ENCODE peak calls at places on chromosome 10, in five cellular contexts. X is GM23248, Y is mesenchymal stem cell, T is right lobe of liver, A is endodermal cell. I is an unnamed sample.

GRCh38 chr10:97687785-97688781 is 1.0 kb upstream of the AVPI1 start:
- DNase-seq in T (peak; percentile 56), Y (peak; percentile 90), A (no peak), X (peak; percentile 87), I (no peak)

GRCh38 chr10:71087622-71088021 is 124.7 kb upstream of the UNC5B start:
- DNase-seq in A (no peak), T (peak; percentile 22), Y (no peak), X (no peak), I (peak; percentile 4)

GRCh38 chr10:92757720-92758119 is 68.0 kb downstream of the HHEX start:
- DNase-seq in X (no peak), T (no peak), A (no peak), Y (no peak), I (no peak)

GRCh38 chr10:92727550-92727949 is 37.8 kb downstream of the HHEX start:
- DNase-seq in X (no peak), T (no peak), A (no peak), Y (no peak), I (no peak)

GRCh38 chr10:85648279-85648754 is 718.3 kb downstream of the GRID1 start:
- DNase-seq in X (no peak), A (no peak), T (no peak), Y (peak; percentile 51), I (no peak)

GRCh38 chr10:88743999-88744398 is 15.8 kb upstream of the LIPN start:
- DNase-seq in A (peak; percentile 76), Y (no peak), X (no peak), T (no peak), I (no peak)

GRCh38 chr10:95513941-95514392 is 47.2 kb downstream of the SORBS1 start:
- DNase-seq in Y (peak; percentile 12), A (no peak), X (peak; percentile 88), T (no peak), I (no peak)

GRCh38 chr10:70626056-70626455 is 23.5 kb upstream of the PRF1 start:
- DNase-seq in T (no peak), Y (no peak), X (no peak), A (no peak), I (no peak)

GRCh38 chr10:86306628-86307278 is 59.8 kb downstream of the GRID1 start:
- DNase-seq in T (no peak), Y (peak; percentile 7), A (peak; percentile 86), X (peak; percentile 33), I (peak; percentile 76)

GRCh38 chr10:112332022-112332421 is 41.9 kb upstream of the ACSL5 start:
- DNase-seq in A (no peak), T (no peak), Y (no peak), X (no peak), I (no peak)

GRCh38 chr10:96337106-96337505 is 21.7 kb downstream of the OPALIN start:
- DNase-seq in X (no peak), T (no peak), A (no peak), Y (no peak), I (no peak)

GRCh38 chr10:100907175-100907574 is 5.6 kb upstream of the SLF2 start:
- DNase-seq in X (no peak), T (no peak), A (no peak), Y (no peak), I (no peak)

GRCh38 chr10:22002531-22003110 is 909 bp downstream of the DNAJC1 start:
- DNase-seq in A (no peak), Y (peak; percentile 81), T (no peak), X (peak; percentile 78), I (no peak)

GRCh38 chr10:72008096-72008933 is 44.1 kb downstream of the CHST3 start:
- DNase-seq in A (no peak), T (no peak), X (no peak), Y (no peak), I (no peak)

GRCh38 chr10:70920519-70920918 is 32.2 kb upstream of the PCBD1 start:
- DNase-seq in Y (no peak), A (no peak), X (no peak), T (peak; percentile 58), I (no peak)

DNA sequence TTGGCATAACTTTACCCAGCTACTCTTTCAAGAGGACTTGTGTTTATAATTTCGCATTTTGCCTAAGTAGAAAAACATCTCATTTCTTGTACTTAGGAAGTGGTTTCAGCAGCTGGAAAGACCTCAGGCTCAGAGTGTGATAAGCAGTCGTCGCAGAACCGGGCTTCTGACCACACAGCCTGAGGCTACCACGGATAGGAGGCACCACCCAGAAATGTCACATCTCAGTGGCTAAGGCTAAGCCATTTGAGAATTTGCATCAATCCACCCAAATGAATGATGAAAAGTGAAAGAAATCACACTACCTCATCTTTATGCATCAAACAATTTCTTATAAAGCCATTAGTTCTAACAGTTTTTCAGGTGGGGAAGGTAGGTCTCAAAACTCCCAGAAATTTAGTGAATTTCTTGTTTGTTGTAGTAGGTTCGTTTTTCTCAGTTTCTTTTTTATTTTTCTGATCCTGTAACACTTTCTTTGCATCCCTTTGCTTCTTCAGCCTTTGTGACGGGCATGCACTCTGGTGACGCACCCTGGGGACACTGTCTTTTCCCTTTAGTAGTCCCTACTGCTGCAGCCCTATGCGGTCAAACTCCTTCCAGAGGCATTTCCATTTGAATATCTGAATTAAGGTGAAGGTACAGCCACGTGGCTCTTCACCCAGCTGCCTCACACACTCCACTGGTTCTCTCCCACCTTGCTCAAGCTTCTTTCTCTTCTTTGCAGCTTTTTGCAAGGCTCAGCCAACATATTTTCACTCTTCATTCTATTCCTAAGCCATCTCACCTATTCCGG is 68.5 kb downstream of the MAP3K8 start:
- DNase-seq in T (no peak), A (no peak), X (peak; percentile 66), Y (peak; percentile 42), I (peak; percentile 13)
- H3K4me3 ChIP-seq in T (no peak overlapping the region), A (no peak overlapping the region), X (peak overlapping the region; percentile 6), Y (no peak overlapping the region), I (no peak overlapping the region)

GRCh38 chr10:6108631-6109443 is 20.0 kb downstream of the RBM17 start:
- DNase-seq in Y (peak; percentile 70), X (peak; percentile 64), A (peak; percentile 91), T (no peak), I (peak; percentile 49)

GRCh38 chr10:6108072-6108471 is 19.2 kb downstream of the RBM17 start:
- DNase-seq in T (no peak), A (no peak), Y (no peak), X (no peak), I (no peak)

GRCh38 chr10:6110136-6110535 is 21.3 kb downstream of the RBM17 start:
- DNase-seq in T (no peak), X (no peak), A (no peak), Y (no peak), I (no peak)

GRCh38 chr10:6112893-6113292 is 24.1 kb downstream of the RBM17 start:
- DNase-seq in T (no peak), Y (no peak), A (no peak), X (no peak), I (no peak)

GRCh38 chr10:6109444-6109775 is 20.6 kb downstream of the RBM17 start:
- DNase-seq in Y (no peak), T (no peak), X (no peak), A (no peak), I (no peak)
- H3K36me3 ChIP-seq in Y (peaks cover 26% of the 10 kb centered on the region), T (peaks cover 48% of the 10 kb centered on the region), X (peaks cover 64% of the 10 kb centered on the region), A (peaks cover 92% of the 10 kb centered on the region), I (peaks cover 84% of the 10 kb centered on the region)

DNA sequence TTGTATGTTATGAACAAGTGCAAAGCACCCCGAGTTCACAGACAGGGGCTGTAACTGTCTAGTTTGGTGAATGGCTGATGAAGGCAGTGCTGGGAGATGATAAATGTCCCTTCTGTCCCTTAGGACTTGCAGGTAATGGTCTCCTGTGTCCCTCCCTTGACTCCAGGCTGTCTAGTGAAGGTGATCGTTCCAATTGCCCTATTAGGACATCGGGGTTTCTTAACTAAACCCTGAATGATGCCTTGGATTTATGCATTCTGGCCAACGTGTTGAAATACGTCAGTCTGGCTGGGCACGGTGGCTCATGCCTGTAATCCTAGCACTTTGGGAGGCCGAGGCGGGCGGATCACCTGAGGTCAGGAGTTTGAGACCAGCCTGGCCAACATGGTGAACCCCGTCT is 69.4 kb downstream of the PFKFB3 start:
- DNase-seq in Y (no peak), A (no peak), T (no peak), X (no peak), I (no peak)
- H3K4me1 ChIP-seq in Y (peaks cover 9% of the 10 kb centered on the region), A (no peaks in the 10 kb centered on the region), T (peaks cover 15% of the 10 kb centered on the region), X (peaks cover 14% of the 10 kb centered on the region), I (no peaks in the 10 kb centered on the region)

DNA sequence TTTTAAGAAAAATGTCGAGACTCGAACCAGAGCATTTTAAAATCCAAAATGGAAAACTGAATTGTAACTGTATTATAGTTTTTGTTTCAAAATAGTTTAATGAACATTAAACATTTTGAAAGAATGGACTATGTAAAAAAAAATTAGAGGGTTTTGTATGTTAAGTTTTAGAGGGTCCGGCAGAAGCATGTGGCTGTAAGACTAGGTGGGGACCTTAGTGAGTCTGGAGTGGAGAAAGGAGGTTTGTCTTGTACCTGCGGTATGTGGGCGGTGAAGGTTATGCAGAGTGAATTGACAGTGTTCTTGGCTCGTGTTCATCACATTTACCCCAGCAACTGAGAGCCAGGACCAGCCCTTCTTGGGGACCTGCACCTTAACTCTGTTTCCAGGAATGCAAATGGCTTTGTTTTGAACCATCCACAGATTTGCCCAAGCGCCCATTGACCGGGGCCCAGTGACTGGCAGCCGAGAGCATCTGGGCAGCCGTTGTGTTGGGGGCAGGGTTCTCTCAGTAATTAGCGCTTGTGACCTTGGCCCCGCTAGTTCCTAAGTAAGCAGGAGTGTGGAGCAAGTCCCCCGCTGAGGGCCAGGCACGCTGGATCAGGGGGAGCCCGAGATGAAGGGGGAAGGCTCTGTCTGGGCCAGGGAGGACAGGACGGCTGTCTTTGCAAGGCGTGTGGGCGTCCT is 1.4 kb upstream of the KLF6 start:
- DNase-seq in T (peak; percentile 86), A (peak; percentile 96), X (no peak), Y (peak; percentile 81), I (no peak)
- H3K4me3 ChIP-seq in T (peak overlapping the region; percentile 69), A (peak overlapping the region; percentile 84), X (peak overlapping the region; percentile 68), Y (peak overlapping the region; percentile 83), I (peak overlapping the region; percentile 97)

DNA sequence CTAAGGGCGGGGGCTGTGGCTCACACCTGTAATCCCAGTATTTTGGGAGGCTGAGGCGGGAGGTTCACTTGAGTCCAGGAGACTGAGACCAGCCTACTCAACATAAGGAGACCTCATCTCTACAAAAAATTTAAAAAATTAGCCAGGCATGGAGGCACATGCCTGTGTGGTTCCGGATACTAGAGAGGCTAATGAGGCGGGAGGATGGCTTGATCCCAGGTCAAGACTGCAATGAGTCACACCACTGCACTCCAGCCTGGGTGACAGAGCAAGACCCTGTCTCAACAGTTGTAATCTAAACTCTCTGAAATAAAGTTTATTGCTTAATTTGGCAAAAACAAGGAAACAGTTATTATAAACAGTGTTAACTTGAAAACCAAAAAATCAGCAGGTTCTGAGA is 123.3 kb downstream of the USP6NL start:
- DNase-seq in A (no peak), X (no peak), T (no peak), Y (peak; percentile 27), I (no peak)
- H3K36me3 ChIP-seq in A (peaks cover 52% of the 10 kb centered on the region), X (peaks cover 13% of the 10 kb centered on the region), T (no peaks in the 10 kb centered on the region), Y (peaks cover 5% of the 10 kb centered on the region), I (peaks cover 6% of the 10 kb centered on the region)

DNA sequence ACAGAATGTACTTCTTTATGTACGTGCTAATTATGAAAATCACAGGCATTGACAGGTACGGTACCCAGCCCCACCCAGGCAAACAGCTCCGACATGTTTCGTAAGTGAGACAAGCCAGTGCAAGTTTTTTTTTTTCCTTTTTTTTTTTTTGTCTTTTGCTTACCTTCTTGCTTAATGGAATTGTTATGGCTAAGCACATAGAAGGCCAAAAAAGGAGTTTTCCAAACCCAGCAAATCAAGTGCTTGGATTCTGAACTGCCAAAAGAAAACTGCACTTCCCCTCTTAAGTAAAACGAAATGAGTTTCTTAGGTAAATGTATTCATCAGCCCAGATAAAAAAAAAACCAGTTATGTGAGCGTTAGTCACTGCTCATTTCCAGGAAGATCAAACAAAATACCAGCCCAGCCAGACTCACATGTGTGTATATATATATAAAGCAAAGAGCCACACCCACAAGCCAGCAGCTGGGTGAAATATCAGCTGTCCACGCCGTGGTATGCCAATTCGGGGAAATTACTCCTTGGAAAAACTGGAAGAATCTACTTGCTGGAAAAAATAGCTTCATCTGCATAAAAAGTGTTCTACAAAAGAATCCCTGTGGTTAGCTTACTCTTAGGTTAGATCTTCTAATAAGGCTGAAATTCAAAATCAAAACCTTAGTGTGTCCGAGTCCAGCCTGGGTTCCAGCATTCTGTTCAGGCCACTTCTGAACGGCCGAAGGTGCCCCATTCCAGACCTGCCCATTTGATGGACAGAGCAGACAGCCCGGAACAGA is 8.0 kb downstream of the KLF6 start:
- DNase-seq in A (peak; percentile 51), T (no peak), Y (peak; percentile 89), X (peak; percentile 93), I (no peak)
- H3K4me1 ChIP-seq in A (peaks cover 31% of the 10 kb centered on the region), T (peaks cover 11% of the 10 kb centered on the region), Y (peaks cover 25% of the 10 kb centered on the region), X (peaks cover 56% of the 10 kb centered on the region), I (peaks cover 4% of the 10 kb centered on the region)

I was measured in HAP-1.